ENCODE peak calls at places on chromosomes 16 and 17, in four cellular contexts. G is GM12864; N is stimulated activated naive CD8-positive, alpha-beta T cell treated with anti-CD3 and anti-CD28 coated beads, Interleukin-15, Interleukin-2, amounts not matched to agents 100 U/mL and 50 U/mL, for 24 hours; V is T-helper 17 cell. J is an unnamed sample.

GRCh38 chr17:45222994-45223540 is 1.4 kb downstream of the FMNL1 start:
- DNase-seq in G (no peak), N (no peak), V (no peak), J (no peak)

GRCh38 chr16:17325744-17326143 is 145.0 kb downstream of the XYLT1 start:
- DNase-seq in G (no peak), N (no peak), V (no peak), J (no peak)

GRCh38 chr17:40323731-40324650 is 15.0 kb downstream of the RARA start:
- DNase-seq in G (no peak), N (peak), V (peak), J (peak)

GRCh38 chr17:77420804-77421634 is 280.2 kb downstream of the SEC14L1 start:
- DNase-seq in G (no peak), N (peak), V (peak), J (no peak)

GRCh38 chr16:88665148-88665547 is 2.3 kb upstream of the MVD start:
- DNase-seq in G (no peak), N (no peak), V (no peak), J (no peak)

GRCh38 chr16:85612191-85612800 is 826 bp upstream of the GSE1 start:
- DNase-seq in G (no peak), N (peak), V (no peak), J (peak)

GRCh38 chr16:52050418-52050817 is 496.5 kb downstream of the TOX3 start:
- DNase-seq in G (no peak), N (no peak), V (no peak), J (no peak)

GRCh38 chr16:78189121-78189520 is 89.7 kb downstream of the WWOX start:
- DNase-seq in G (no peak), N (no peak), V (no peak), J (no peak)

GRCh38 chr17:66935717-66936116 is 28.8 kb upstream of the CACNG4 start:
- DNase-seq in G (no peak), N (no peak), V (no peak), J (no peak)

GRCh38 chr17:58330997-58331814 is 2.6 kb upstream of the TSPOAP1 start:
- DNase-seq in G (peak), N (peak), V (no peak), J (peak)

GRCh38 chr16:74288065-74288464 is 8.5 kb upstream of the PSMD7 start:
- DNase-seq in G (no peak), N (no peak), V (no peak), J (no peak)

GRCh38 chr16:67326472-67327309 is at the start of the genes KCTD19 and LRRC36:
- DNase-seq in G (no peak), N (peak), V (peak), J (peak)

GRCh38 chr17:45221997-45222272 is 250 bp downstream of the FMNL1 start:
- DNase-seq in G (no peak), N (no peak), V (no peak), J (no peak)

GRCh38 chr17:46061435-46061834 is 62.4 kb downstream of the STH start:
- DNase-seq in G (no peak), N (no peak), V (no peak), J (peak)

GRCh38 chr17:4594406-4595349 is 10.3 kb downstream of the SMTNL2 start:
- DNase-seq in G (no peak), N (peak), V (no peak), J (peak)